ENCODE peak calls at places on chromosomes 6 and 20, in seven cellular contexts. Z is kidney, W is GM23338, N is PC-3, O is uterus, P is ovary, J is stomach. H is an unnamed sample. For H3K4me1, the result is how much of the 10 kb centered on the place peaks cover.

GRCh38 chr20:32611286-32611685 is 26.2 kb upstream of the NOL4L start:
- DNase-seq in Z (no peak), W (no peak), N (no peak), O (no peak), P (no peak), J (no peak), H (no peak)

GRCh38 chr6:135936606-135937005 is 85.1 kb downstream of the PDE7B start:
- DNase-seq in Z (no peak), W (no peak), N (peak), O (no peak), P (no peak), J (no peak), H (no peak)

GRCh38 chr6:157996201-157996712 is 14.6 kb downstream of the SYNJ2 start:
- DNase-seq in Z (no peak), W (no peak), N (no peak), O (no peak), P (no peak), J (no peak), H (no peak)

GRCh38 chr6:135995160-135995898 is 143.8 kb downstream of the PDE7B start:
- DNase-seq in Z (no peak), W (no peak), N (peak), O (no peak), P (no peak), J (no peak), H (no peak)

GRCh38 chr6:105192707-105193465 is 13.1 kb upstream of the POPDC3 start:
- DNase-seq in Z (no peak), W (no peak), N (peak), O (no peak), P (no peak), J (no peak), H (no peak)

GRCh38 chr6:167533851-167534250 is 209.0 kb downstream of the TTLL2 start:
- DNase-seq in Z (no peak), W (no peak), N (no peak), O (no peak), P (no peak), J (no peak), H (no peak)

GRCh38 chr20:396252-396618 is 11.9 kb upstream of the RBCK1 start:
- DNase-seq in Z (no peak), W (no peak), N (no peak), O (no peak), P (no peak), J (no peak), H (no peak)

GRCh38 chr6:136668571-136668970 is 118.3 kb upstream of the MAP7 start:
- DNase-seq in Z (no peak), W (no peak), N (no peak), O (no peak), P (no peak), J (no peak), H (no peak)

GRCh38 chr20:51712501-51713212 is 55.5 kb downstream of the ATP9A start:
- DNase-seq in Z (peak), W (peak), N (peak), O (no peak), P (no peak), J (no peak), H (no peak)

GRCh38 chr6:140464720-140465119 is 1090.3 kb upstream of the CITED2 start:
- DNase-seq in Z (no peak), W (no peak), N (no peak), O (no peak), P (no peak), J (no peak), H (no peak)

GRCh38 chr20:25033250-25033940 is 24.5 kb downstream of the ACSS1 start:
- DNase-seq in Z (peak), W (no peak), N (no peak), O (no peak), P (no peak), J (no peak), H (no peak)

DNA sequence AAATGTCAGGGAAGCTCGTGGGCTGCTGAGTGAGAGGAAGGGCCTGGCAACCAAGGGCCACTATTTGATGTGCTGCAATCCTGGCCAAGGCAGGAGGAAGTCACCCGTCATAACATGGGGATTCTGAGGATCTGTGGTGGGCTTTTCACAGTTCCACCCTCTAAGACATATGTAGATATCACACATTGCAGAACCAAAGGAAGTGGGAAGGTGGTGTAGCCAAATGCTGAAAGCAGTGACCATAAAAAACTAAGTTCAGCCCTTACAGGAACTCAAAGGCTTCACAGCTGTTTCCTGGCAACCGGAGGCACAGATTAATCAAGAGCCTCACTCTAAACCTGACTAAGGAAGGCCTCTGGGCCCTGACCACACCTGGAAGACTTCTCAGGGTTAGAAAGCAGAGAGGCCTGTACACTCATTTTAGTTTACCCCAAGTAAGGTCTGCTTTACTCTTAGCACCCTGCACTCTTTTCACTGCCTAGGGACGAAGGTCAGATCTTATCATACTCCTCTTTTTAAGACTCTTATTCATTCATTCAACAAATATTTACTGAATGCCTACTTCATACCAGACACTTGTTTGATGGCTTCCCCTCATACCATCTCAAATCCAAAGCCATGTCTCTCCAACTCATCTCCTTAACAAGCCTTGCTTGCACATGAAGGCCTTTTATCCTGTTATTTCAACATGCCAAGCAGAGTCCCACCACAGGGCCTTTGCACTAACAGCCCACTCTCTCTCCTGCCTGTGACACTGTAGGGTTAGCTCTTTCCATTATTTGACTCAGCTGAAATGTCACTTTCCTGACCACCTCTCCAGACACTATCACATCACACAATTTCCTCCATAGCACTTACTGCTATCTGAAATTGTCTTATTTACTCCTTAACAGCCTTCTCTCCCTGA is 2.6 kb downstream of the UBE2V1 start:
- DNase-seq in Z (no peak), W (no peak), N (peak), O (no peak), P (no peak), J (peak), H (no peak)
- H3K4me1 ChIP-seq in Z (under half), W (half or more), N (under half), O (under half), P (under half), J (half or more), H (half or more)

GRCh38 chr20:37989601-37990001 is 43.7 kb downstream of the TTI1 start:
- DNase-seq in Z (peak), W (no peak), N (peak), O (no peak), P (no peak), J (peak), H (no peak)

GRCh38 chr20:37988555-37988954 is 44.7 kb downstream of the TTI1 start:
- DNase-seq in Z (no peak), W (no peak), N (no peak), O (no peak), P (no peak), J (no peak), H (no peak)

GRCh38 chr20:37991506-37992302 is 41.6 kb downstream of the TTI1 start:
- DNase-seq in Z (no peak), W (no peak), N (no peak), O (no peak), P (no peak), J (no peak), H (no peak)

GRCh38 chr20:37992802-37993538 is 40.3 kb downstream of the TTI1 start:
- DNase-seq in Z (no peak), W (peak), N (peak), O (no peak), P (no peak), J (no peak), H (peak)

DNA sequence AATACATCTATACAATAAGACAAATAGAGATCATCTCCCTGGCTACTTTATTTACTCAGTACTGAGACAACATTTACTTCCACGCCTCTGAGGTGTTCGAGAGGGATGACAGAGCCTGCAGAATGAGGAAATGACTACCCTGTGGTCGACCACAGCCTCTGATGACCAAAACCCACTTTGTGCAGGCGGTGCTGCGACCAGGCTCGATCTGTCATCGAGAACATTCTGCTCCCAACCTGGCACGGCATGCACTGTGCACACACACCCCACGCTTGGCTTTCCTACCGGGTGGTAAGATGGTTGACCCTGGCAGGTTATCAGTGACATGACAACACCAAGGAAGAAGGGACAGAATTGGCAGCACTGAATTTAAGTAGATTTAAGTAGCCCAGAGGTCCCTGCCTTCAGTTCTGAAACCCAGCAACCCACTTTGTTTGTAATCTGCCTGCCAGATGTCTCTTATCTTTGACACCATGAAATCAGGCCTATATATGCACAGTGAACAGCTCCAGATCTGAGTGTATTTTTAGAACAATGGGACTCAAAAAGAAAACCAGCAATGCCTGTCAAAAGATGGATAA is 42.6 kb downstream of the TTI1 start:
- DNase-seq in Z (peak), W (no peak), N (peak), O (no peak), P (no peak), J (peak), H (peak)
- H3K4me1 ChIP-seq in Z (under half), W (under half), N (half or more), O (under half), P (under half), J (under half), H (half or more)

GRCh38 chr6:164097557-164098398 is 683.3 kb downstream of the QKI start:
- DNase-seq in Z (no peak), W (peak), N (peak), O (no peak), P (no peak), J (no peak), H (no peak)
- H3K4me1 ChIP-seq in Z (under half), W (under half), N (under half), O (under half), P (under half), J (under half), H (under half)

GRCh38 chr6:16471898-16472297 is 233.5 kb downstream of the GMPR start:
- DNase-seq in Z (no peak), W (no peak), N (no peak), O (no peak), P (no peak), J (no peak), H (no peak)
- H3K4me1 ChIP-seq in Z (under half), W (under half), N (under half), O (under half), P (under half), J (under half), H (under half)

DNA sequence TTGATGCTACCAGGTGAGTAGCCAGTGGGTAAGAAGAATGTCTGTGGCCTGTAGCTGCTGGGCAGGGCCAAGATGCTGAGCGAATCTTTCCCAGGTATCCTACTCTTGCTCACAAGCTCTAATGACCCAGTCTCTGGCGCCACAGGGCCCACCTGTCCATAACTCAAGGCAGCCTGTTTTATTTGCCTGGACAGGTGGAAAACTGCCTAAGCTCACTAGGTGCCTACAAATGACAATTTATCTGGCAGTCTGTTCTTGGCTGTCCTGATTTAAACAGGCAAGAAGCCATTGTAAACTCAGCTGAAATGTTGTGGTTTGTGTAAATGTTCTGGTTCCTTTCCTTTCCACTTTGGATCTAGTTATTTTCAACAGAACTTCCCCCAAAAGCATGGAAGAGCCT is 113.3 kb downstream of the TCP11 start:
- DNase-seq in Z (no peak), W (no peak), N (no peak), O (no peak), P (no peak), J (no peak), H (no peak)
- H3K4me1 ChIP-seq in Z (under half), W (half or more), N (under half), O (under half), P (under half), J (under half), H (half or more)

GRCh38 chr6:154247119-154247814 is 109.3 kb downstream of the IPCEF1 start:
- DNase-seq in Z (no peak), W (peak), N (no peak), O (no peak), P (no peak), J (no peak), H (no peak)

GRCh38 chr6:154243793-154244768 is 112.5 kb downstream of the IPCEF1 start:
- DNase-seq in Z (no peak), W (no peak), N (no peak), O (no peak), P (no peak), J (no peak), H (no peak)

GRCh38 chr6:154242617-154243357 is 113.8 kb downstream of the IPCEF1 start:
- DNase-seq in Z (no peak), W (no peak), N (no peak), O (no peak), P (no peak), J (no peak), H (no peak)

GRCh38 chr6:154246723-154247118 is 109.9 kb downstream of the IPCEF1 start:
- DNase-seq in Z (no peak), W (no peak), N (no peak), O (no peak), P (no peak), J (no peak), H (no peak)

DNA sequence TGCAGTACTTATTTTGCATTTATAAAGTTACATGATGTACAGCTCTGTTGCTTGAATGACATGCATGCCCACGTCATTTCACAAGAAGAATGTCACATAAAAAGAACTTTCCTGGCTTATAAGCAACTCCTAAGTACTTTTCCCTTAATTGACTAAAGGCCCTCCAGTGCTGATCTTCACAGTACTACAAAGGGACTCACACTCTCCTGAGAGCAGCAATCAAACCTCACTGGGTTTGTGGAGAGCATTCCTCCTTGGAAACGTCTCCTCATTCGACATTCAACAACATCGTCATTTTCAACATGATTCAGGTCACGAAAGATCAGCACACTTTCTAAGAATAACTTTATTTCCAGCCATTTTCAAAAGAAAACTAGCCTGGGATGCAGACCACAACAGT is 111.1 kb downstream of the IPCEF1 start:
- DNase-seq in Z (no peak), W (no peak), N (no peak), O (no peak), P (no peak), J (no peak), H (no peak)
- H3K4me1 ChIP-seq in Z (under half), W (under half), N (under half), O (under half), P (under half), J (under half), H (under half)

H was measured in heart right ventricle.